ENCODE peak calls at places on chromosomes 7 and 10, in four cellular contexts. O is A549, X is NB4, L is heart left ventricle. F is an unnamed sample.

GRCh38 chr7:149237502-149237901 is 1.9 kb upstream of the ZNF212 start:
- DNase-seq in O (no peak), X (no peak), L (no peak), F (no peak)

GRCh38 chr10:116371737-116372136 is 47.5 kb downstream of the CCDC172 start:
- DNase-seq in O (no peak), X (no peak), L (no peak), F (no peak)

GRCh38 chr10:49173848-49174247 is 14.3 kb downstream of the TMEM273 start:
- DNase-seq in O (no peak), X (no peak), L (no peak), F (no peak)

GRCh38 chr10:33600381-33600780 is 265.9 kb upstream of the NRP1 start:
- DNase-seq in O (no peak), X (no peak), L (no peak), F (no peak)

GRCh38 chr7:55400191-55400590 is 35.1 kb downstream of the LANCL2 start:
- DNase-seq in O (no peak), X (no peak), L (no peak), F (no peak)

GRCh38 chr7:132646064-132646463 is 69.8 kb upstream of the PLXNA4 start:
- DNase-seq in O (no peak), X (no peak), L (no peak), F (no peak)

GRCh38 chr10:96863922-96864543 is 31.9 kb downstream of the LCOR start:
- DNase-seq in O (peak; percentile 52), X (peak; percentile 12), L (no peak), F (no peak)

GRCh38 chr10:57468886-57469432 is 798.7 kb downstream of the IPMK start:
- DNase-seq in O (no peak), X (no peak), L (no peak), F (no peak)

GRCh38 chr10:119235381-119235780 is 28.0 kb downstream of the GRK5 start:
- DNase-seq in O (no peak), X (no peak), L (peak; percentile 66), F (no peak)

GRCh38 chr7:78073470-78074382 is 275.2 kb downstream of the PHTF2 start:
- DNase-seq in O (no peak), X (no peak), L (no peak), F (no peak)

GRCh38 chr7:143002856-143003255 is 24.1 kb downstream of the OR9A2 start:
- DNase-seq in O (no peak), X (no peak), L (no peak), F (no peak)

GRCh38 chr10:63910806-63911205 is 389.6 kb downstream of the REEP3 start:
- DNase-seq in O (no peak), X (no peak), L (no peak), F (no peak)

GRCh38 chr10:58742141-58742540 is 229.5 kb downstream of the BICC1 start:
- DNase-seq in O (no peak), X (no peak), L (no peak), F (no peak)

GRCh38 chr7:105389090-105389650 is 449 bp upstream of the SRPK2 start:
- DNase-seq in O (peak; percentile 89), X (peak; percentile 72), L (peak; percentile 63), F (peak; percentile 87)
- H3K4me3 ChIP-seq in O (peak overlapping the region; percentile 89), X (peak overlapping the region; percentile 54), L (peak overlapping the region; percentile 89), F (peak overlapping the region; percentile 52)

DNA sequence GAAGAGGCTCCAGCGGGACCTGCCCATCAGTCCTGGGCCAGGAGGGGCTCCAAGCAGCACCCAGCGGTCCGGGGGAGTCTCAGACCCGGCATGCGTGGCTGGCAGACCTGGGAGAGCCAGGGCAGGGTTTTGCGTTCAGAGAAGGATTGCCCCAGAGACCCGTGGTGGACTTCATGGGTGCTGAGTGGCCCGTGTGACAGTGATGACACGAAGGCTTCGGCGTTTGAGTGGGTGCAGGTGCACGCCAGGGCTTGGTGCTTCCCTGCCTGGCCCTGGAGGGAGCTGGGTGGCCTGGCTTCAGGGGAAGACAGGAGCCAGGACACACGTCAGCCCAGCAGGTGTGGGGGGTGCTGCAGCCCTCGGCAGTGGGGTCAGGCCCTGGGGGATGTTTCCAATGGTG is 13.9 kb downstream of the ORAI2 start:
- DNase-seq in O (no peak), X (no peak), L (no peak), F (no peak)
- TF ChIP-seq POLR2A in O (no peak), X (no peak), L (no peak), F (no peak)

DNA sequence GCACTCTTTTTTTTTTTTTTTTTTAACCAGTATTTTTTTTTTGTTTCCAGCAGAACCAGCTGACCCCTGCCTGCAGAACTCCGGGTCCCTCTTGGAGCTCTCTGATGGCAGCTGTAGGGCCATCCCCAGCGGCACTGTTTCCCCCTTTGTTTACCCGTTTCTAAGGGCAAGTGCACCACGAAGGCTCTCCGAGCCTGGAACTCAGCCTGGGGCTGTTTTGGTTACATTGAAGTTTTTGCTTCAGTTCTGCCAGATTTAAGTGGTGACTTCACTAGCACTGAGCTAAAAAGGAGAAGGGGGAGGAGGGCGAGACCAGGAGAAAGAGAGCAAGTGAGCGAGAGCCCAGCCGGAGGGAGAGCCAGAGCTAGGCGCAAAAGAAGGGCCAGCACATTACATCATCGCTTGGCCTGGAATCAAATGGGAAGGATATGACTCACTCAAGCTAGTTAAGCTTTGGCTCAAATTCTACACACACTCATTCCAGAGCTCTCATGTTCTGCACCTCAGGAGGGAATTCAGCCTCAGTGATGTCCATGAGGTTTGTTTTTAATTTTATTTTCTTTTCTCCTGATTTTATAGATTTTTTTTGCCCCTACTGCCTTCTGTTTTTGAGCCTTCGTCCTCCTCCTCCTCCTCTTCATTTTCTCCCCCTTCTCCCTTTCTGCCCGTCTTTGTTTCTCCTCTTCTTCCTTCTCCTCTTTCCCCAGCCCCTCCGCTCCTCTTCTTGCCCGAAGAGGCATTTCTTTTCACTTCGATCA is 272.3 kb downstream of the TRIL start:
- DNase-seq in O (peak; percentile 78), X (peak; percentile 85), L (peak; percentile 93), F (peak; percentile 97)
- H3K4me3 ChIP-seq in O (peak overlapping the region; percentile 39), X (no peak overlapping the region), L (peak overlapping the region; percentile 57), F (peak overlapping the region; percentile 20)

DNA sequence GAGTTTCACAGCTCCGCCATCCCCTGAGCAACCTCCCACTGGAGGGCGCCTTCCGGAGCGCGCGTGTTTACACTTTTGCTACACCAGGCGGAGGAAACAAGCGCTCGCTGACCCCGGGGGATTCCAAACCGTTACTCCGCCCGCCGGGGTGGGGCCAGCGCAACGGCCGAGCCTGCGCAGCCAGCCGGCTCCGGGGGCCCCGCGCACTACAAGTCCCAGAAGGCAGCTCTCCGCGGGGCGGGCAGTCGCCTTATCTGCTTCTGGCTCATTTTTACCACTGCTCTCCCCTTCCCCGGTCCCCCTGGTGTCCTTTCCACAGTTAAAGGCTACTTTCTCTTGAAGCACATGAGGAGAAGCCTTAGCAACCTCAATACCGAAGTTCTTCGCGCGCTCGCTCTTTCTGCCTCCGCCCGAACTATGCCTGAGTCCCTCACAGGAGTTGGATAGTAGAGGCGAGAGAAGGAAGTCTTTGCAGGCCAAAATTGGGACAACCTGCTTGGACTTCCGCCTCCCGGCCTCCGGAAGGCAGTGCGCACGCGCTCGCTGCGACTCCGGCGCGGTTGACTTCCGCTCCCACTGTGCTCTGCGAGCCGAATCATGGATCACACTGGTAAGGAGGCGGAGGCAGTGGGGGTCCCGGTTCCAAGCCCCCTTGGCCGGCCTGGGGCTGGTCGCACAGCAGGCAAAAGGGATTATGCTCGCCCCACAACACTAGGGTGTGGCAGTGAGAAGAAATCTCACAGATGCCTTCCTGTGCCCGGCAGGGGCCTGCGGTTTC is at the start of gene CBLL1:
- DNase-seq in O (peak; percentile 89), X (peak; percentile 99), L (peak; percentile 98), F (peak; percentile 99)
- TF ChIP-seq POLR2A in O (peak; percentile 56), X (peak; percentile 86), L (no peak), F (no peak)

DNA sequence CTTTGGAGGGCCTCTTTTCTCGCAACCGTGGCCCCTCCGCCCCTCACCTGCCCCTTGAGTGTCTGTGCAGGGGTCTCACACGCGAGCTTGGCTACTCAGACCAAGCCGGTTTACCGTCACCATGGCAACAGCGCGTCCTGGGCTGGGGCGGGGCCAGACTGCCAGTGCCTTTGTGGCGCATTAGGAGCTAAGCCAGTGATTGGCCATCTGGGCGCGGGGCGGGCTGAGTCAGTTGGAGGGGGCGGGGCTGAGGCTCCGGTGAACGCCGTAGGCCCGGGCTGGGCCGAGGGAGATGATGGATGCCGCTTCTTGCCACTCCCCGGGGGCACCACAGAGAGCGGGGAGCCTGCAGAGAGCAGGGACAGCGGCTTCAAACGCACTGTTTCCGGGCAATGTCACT is 48.7 kb upstream of the FXYD4 start:
- DNase-seq in O (peak; percentile 69), X (no peak), L (peak; percentile 90), F (peak; percentile 53)
- H3K4me3 ChIP-seq in O (peak overlapping the region; percentile 42), X (no peak overlapping the region), L (peak overlapping the region; percentile 35), F (no peak overlapping the region)

GRCh38 chr10:43204943-43205671 is 61.8 kb downstream of the RASGEF1A start:
- DNase-seq in O (peak; percentile 68), X (peak; percentile 73), L (peak; percentile 45), F (no peak)

GRCh38 chr10:43202224-43202656 is 64.0 kb downstream of the CSGALNACT2 start:
- DNase-seq in O (no peak), X (peak; percentile 28), L (peak; percentile 39), F (peak; percentile 82)

GRCh38 chr10:43204394-43204942 is 62.4 kb downstream of the RASGEF1A start:
- DNase-seq in O (no peak), X (no peak), L (peak; percentile 19), F (peak; percentile 79)

GRCh38 chr10:43202657-43203490 is 64.0 kb downstream of the RASGEF1A start:
- DNase-seq in O (no peak), X (no peak), L (peak; percentile 49), F (no peak)

DNA sequence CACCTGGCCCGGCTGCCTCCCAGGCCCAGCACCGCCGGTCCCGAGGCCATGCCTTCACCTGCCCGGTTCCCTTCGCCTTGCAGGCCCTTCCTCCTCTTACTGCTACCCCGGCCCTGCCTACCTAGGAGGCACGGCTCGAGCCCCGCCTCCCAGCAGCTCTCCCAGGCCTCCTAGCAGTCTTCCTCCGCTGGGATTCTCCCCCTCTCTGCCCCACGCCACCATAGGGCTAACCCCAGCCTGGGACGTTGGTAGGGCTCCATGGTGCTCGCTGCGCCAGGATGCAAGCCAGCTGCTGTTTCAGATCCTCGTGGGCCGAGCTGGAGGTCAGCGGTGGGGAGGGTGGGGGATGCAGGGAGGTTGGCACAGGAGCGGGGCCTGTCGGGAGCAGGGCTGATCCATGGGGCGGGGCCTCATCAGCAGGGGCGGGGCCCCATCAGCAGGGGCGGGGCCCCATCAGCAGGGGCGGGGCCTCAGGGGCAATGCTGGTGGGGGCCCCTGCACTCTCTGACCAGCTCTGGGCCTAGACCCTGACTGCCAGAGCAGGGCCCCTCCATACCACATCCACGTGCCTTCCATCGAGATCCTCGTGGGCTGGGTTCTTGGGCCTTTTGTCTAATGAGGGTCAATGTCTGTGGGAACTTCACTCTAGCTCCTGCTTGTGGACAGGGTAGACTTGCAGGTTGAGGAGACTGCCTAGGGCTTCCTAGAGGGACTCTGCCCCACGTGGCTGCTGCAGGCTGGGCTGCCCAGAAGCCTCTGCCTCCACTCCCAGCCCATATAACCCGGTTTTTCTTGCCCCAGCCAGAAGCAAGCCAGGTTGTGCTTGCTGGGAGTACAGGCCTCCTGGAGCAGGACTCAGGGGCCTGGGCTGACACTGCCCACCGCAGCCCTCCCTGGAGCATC is 63.1 kb downstream of the RASGEF1A start:
- DNase-seq in O (no peak), X (peak; percentile 36), L (peak; percentile 26), F (no peak)
- TF ChIP-seq POLR2A in O (no peak), X (no peak), L (no peak), F (no peak)

GRCh38 chr7:67364441-67365017 is 367.9 kb downstream of the TYW1 start:
- DNase-seq in O (no peak), X (no peak), L (no peak), F (no peak)

GRCh38 chr7:67361150-67361549 is 364.5 kb downstream of the TYW1 start:
- DNase-seq in O (no peak), X (no peak), L (no peak), F (no peak)

DNA sequence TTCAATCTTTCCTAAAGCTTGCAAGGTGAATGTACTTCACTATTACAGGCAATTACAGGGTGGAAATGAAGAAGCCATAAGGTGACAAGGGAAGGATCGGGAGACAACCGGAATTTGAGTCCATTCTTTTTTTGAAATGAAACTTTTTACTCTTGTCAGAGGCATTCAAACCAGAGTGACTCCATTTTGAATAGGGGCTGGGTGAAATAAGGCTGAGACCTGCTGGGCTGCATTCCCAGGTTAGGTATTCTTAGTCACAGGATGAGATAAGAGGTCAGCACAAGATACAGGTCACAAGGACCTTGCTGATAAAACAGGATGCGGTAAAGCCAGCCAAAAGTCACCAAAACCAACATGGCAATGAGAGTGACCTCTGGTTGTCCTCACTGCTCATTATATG is 363.3 kb downstream of the TYW1 start:
- DNase-seq in O (no peak), X (no peak), L (no peak), F (no peak)
- H3K4me3 ChIP-seq in O (no peak overlapping the region), X (no peak overlapping the region), L (no peak overlapping the region), F (no peak overlapping the region)